ENCODE peak calls at places on chromosomes 2 and 18, in seven cellular contexts. S is suprapubic skin, G is right atrium auricular region, W is lung, X is sigmoid colon, Y is BJ, E is IMR-90. D is an unnamed sample.

GRCh38 chr2:100802076-100802475 is 17.9 kb upstream of the NPAS2 start:
- DNase-seq in S (no peak), G (no peak), W (no peak), X (no peak), Y (no peak), E (no peak), D (no peak)

GRCh38 chr2:120343433-120344105 is 2.4 kb upstream of the INHBB start:
- DNase-seq in S (peak; percentile 97), G (peak; percentile 87), W (peak; percentile 83), X (peak; percentile 88), Y (no peak), E (peak; percentile 68), D (peak; percentile 36)

GRCh38 chr2:101089419-101089818 is 61.8 kb downstream of the TBC1D8 start:
- DNase-seq in S (no peak), G (no peak), W (no peak), X (no peak), Y (no peak), E (no peak), D (no peak)

GRCh38 chr2:127455566-127456493 is 37.6 kb downstream of the PROC start:
- DNase-seq in S (no peak), G (no peak), W (no peak), X (no peak), Y (no peak), E (no peak), D (no peak)

GRCh38 chr18:9876867-9877654 is 8.7 kb upstream of the TXNDC2 start:
- DNase-seq in S (no peak), G (peak; percentile 86), W (peak; percentile 36), X (no peak), Y (peak; percentile 70), E (peak; percentile 97), D (peak; percentile 73)

GRCh38 chr2:172169611-172170010 is 66.9 kb upstream of the DLX2 start:
- DNase-seq in S (no peak), G (no peak), W (no peak), X (no peak), Y (no peak), E (no peak), D (no peak)

GRCh38 chr18:8912348-8913057 is 190.0 kb upstream of the NDUFV2 start:
- DNase-seq in S (no peak), G (no peak), W (peak; percentile 33), X (no peak), Y (no peak), E (no peak), D (no peak)

GRCh38 chr2:207229161-207229560 is 63.4 kb upstream of the KLF7 start:
- DNase-seq in S (no peak), G (no peak), W (no peak), X (no peak), Y (no peak), E (no peak), D (no peak)

GRCh38 chr2:33129661-33130447 is 183.1 kb downstream of the LTBP1 start:
- DNase-seq in S (no peak), G (no peak), W (no peak), X (no peak), Y (no peak), E (no peak), D (no peak)

GRCh38 chr2:54864727-54865126 is 141.3 kb downstream of the EML6 start:
- DNase-seq in S (no peak), G (no peak), W (no peak), X (no peak), Y (no peak), E (no peak), D (no peak)
- TF ChIP-seq CTCF in S (no peak), G (no peak), W (no peak), X (no peak), Y (no peak), E (no peak), D (no peak)

DNA sequence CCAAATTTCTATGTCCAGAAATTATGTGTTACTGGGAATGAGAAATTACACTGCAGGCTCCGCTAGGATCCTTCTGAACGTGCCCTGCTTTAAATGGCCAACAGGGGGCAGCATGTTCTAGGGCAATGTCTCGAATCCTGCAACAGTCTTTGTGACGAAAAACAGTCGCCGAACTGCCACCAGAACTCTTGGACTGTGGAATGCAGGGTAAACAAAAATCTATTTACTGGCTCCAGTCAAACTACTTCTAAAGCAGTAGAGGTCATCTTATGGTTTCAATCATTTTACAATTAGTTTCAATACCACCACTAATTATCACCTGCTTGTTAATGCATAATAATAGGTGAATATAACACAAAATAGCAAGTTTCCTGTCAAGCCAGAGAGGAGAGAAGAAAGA is 9.8 kb upstream of the ZNF397 start:
- DNase-seq in S (peak; percentile 86), G (peak; percentile 90), W (peak; percentile 83), X (peak; percentile 87), Y (no peak), E (peak; percentile 63), D (peak; percentile 58)
- H3K4me3 ChIP-seq in S (no peak overlapping the region), G (no peak overlapping the region), W (no peak overlapping the region), X (no peak overlapping the region), Y (no peak overlapping the region), E (no peak overlapping the region), D (no peak overlapping the region)

GRCh38 chr2:42875880-42876279 is 83.5 kb upstream of the HAAO start:
- DNase-seq in S (no peak), G (no peak), W (no peak), X (no peak), Y (no peak), E (no peak), D (no peak)
- H3K36me3 ChIP-seq in S (no peaks in the 10 kb centered on the region), G (no peaks in the 10 kb centered on the region), W (no peaks in the 10 kb centered on the region), X (no peaks in the 10 kb centered on the region), Y (no peaks in the 10 kb centered on the region), E (no peaks in the 10 kb centered on the region), D (no peaks in the 10 kb centered on the region)

GRCh38 chr18:25561923-25562322 is 210.0 kb upstream of the ZNF521 start:
- DNase-seq in S (no peak), G (no peak), W (no peak), X (no peak), Y (no peak), E (peak; percentile 33), D (no peak)
- TF ChIP-seq CTCF in S (no peak), G (no peak), W (no peak), X (no peak), Y (peak; percentile 46), E (peak; percentile 36), D (no peak)

GRCh38 chr2:214796901-214797300 is 12.6 kb downstream of the BARD1 start:
- DNase-seq in S (no peak), G (no peak), W (no peak), X (no peak), Y (no peak), E (no peak), D (peak; percentile 37)
- H3K4me3 ChIP-seq in S (no peak overlapping the region), G (no peak overlapping the region), W (no peak overlapping the region), X (no peak overlapping the region), Y (no peak overlapping the region), E (no peak overlapping the region), D (no peak overlapping the region)

GRCh38 chr18:40133253-40133652 is 1821.8 kb upstream of the PIK3C3 start:
- DNase-seq in S (no peak), G (no peak), W (no peak), X (no peak), Y (no peak), E (no peak), D (no peak)
- H3K36me3 ChIP-seq in S (no peaks in the 10 kb centered on the region), G (no peaks in the 10 kb centered on the region), W (no peaks in the 10 kb centered on the region), X (no peaks in the 10 kb centered on the region), Y (no peaks in the 10 kb centered on the region), E (no peaks in the 10 kb centered on the region), D (no peaks in the 10 kb centered on the region)

DNA sequence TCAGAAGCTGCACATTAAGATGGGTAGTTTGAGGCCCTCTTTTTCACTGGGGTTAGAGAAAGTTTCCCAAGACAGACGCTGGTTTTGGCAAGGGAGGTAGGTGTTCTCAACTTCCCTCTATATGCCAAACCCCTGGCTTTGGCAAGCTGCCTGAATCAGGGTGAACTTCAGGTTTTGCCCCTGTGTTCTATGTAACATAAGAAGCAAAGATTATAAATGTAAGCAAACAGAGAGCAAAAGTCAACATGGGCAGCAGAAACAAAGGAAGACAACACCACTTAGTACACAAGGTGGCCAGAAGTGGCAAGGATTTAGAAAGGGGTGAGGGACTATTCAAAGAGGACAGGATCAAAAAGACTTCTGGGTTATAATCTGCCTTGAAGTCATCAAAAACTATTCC is 70.5 kb upstream of the TFCP2L1 start:
- DNase-seq in S (no peak), G (no peak), W (no peak), X (peak; percentile 26), Y (no peak), E (no peak), D (no peak)
- TF ChIP-seq CTCF in S (no peak), G (no peak), W (no peak), X (no peak), Y (no peak), E (no peak), D (no peak)